ENCODE peak calls at places on chromosomes 3 and 15, in seven cellular contexts. One of them, this sample, is unnamed.

GRCh38 chr3:139109271-139109670 is 64.6 kb upstream of the PRR23C start:
- DNase-seq in stromal cell of bone marrow: no peak
- DNase-seq in cardiac fibroblast: no peak
- DNase-seq in NCI-H2081 treated with DMSO at 0.1 percent for 48 hours: no peak
- DNase-seq in amniotic stem cell: no peak
- DNase-seq in A549: no peak
- DNase-seq in CD4-positive, CD25-positive, alpha-beta regulatory T cell: no peak
- DNase-seq in this sample: no peak

GRCh38 chr3:33975463-33975862 is 177.0 kb downstream of the PDCD6IP start:
- DNase-seq in stromal cell of bone marrow: no peak
- DNase-seq in cardiac fibroblast: peak; percentile 9
- DNase-seq in NCI-H2081 treated with DMSO at 0.1 percent for 48 hours: no peak
- DNase-seq in amniotic stem cell: no peak
- DNase-seq in A549: no peak
- DNase-seq in CD4-positive, CD25-positive, alpha-beta regulatory T cell: no peak
- DNase-seq in this sample: no peak

GRCh38 chr3:59418836-59419235 is 369.0 kb upstream of the CFAP20DC start:
- DNase-seq in stromal cell of bone marrow: no peak
- DNase-seq in cardiac fibroblast: no peak
- DNase-seq in NCI-H2081 treated with DMSO at 0.1 percent for 48 hours: no peak
- DNase-seq in amniotic stem cell: no peak
- DNase-seq in A549: no peak
- DNase-seq in CD4-positive, CD25-positive, alpha-beta regulatory T cell: no peak
- DNase-seq in this sample: no peak

GRCh38 chr3:139329364-139329850 is 14.4 kb upstream of the MRPS22 start:
- DNase-seq in stromal cell of bone marrow: peak; percentile 58
- DNase-seq in cardiac fibroblast: peak; percentile 82
- DNase-seq in NCI-H2081 treated with DMSO at 0.1 percent for 48 hours: peak; percentile 70
- DNase-seq in amniotic stem cell: peak; percentile 67
- DNase-seq in A549: peak; percentile 82
- DNase-seq in CD4-positive, CD25-positive, alpha-beta regulatory T cell: peak; percentile 82
- DNase-seq in this sample: peak; percentile 78

GRCh38 chr3:186093271-186093900 is 15.5 kb downstream of the ETV5 start:
- DNase-seq in stromal cell of bone marrow: no peak
- DNase-seq in cardiac fibroblast: no peak
- DNase-seq in NCI-H2081 treated with DMSO at 0.1 percent for 48 hours: no peak
- DNase-seq in amniotic stem cell: no peak
- DNase-seq in A549: no peak
- DNase-seq in CD4-positive, CD25-positive, alpha-beta regulatory T cell: no peak
- DNase-seq in this sample: no peak

GRCh38 chr3:170483485-170484262 is 65.0 kb downstream of the CLDN11 start:
- DNase-seq in stromal cell of bone marrow: no peak
- DNase-seq in cardiac fibroblast: peak; percentile 19
- DNase-seq in NCI-H2081 treated with DMSO at 0.1 percent for 48 hours: no peak
- DNase-seq in amniotic stem cell: no peak
- DNase-seq in A549: no peak
- DNase-seq in CD4-positive, CD25-positive, alpha-beta regulatory T cell: no peak
- DNase-seq in this sample: no peak

GRCh38 chr15:85499498-85499897 is 119.1 kb downstream of the AKAP13 start:
- DNase-seq in stromal cell of bone marrow: no peak
- DNase-seq in cardiac fibroblast: no peak
- DNase-seq in NCI-H2081 treated with DMSO at 0.1 percent for 48 hours: no peak
- DNase-seq in amniotic stem cell: no peak
- DNase-seq in A549: no peak
- DNase-seq in CD4-positive, CD25-positive, alpha-beta regulatory T cell: no peak
- DNase-seq in this sample: no peak

GRCh38 chr3:65672876-65673815 is 365.6 kb downstream of the MAGI1 start:
- DNase-seq in stromal cell of bone marrow: no peak
- DNase-seq in cardiac fibroblast: peak; percentile 73
- DNase-seq in NCI-H2081 treated with DMSO at 0.1 percent for 48 hours: no peak
- DNase-seq in amniotic stem cell: peak; percentile 57
- DNase-seq in A549: peak; percentile 56
- DNase-seq in CD4-positive, CD25-positive, alpha-beta regulatory T cell: peak; percentile 33
- DNase-seq in this sample: no peak

GRCh38 chr3:76756578-76756977 is 283.3 kb upstream of the ROBO2 start:
- DNase-seq in stromal cell of bone marrow: no peak
- DNase-seq in cardiac fibroblast: no peak
- DNase-seq in NCI-H2081 treated with DMSO at 0.1 percent for 48 hours: no peak
- DNase-seq in amniotic stem cell: no peak
- DNase-seq in A549: no peak
- DNase-seq in CD4-positive, CD25-positive, alpha-beta regulatory T cell: no peak
- DNase-seq in this sample: no peak

GRCh38 chr3:101184111-101184510 is 136.3 kb downstream of the IMPG2 start:
- DNase-seq in stromal cell of bone marrow: no peak
- DNase-seq in cardiac fibroblast: no peak
- DNase-seq in NCI-H2081 treated with DMSO at 0.1 percent for 48 hours: no peak
- DNase-seq in amniotic stem cell: no peak
- DNase-seq in A549: no peak
- DNase-seq in CD4-positive, CD25-positive, alpha-beta regulatory T cell: no peak
- DNase-seq in this sample: no peak